ENCODE peak calls at places on chromosomes 1 and 21, in six cellular contexts. Z is iris pigment epithelial cell, R is PC-3, L is T-helper 9 cell, T is K562, J is activated T-cell treated with anti-CD3 and anti-CD28 coated beads for 1 hour. M is an unnamed sample.

GRCh38 chr1:201385299-201385891 is 7.9 kb upstream of the TNNT2 start:
- DNase-seq in Z (peak), R (peak), L (peak), T (peak), J (peak), M (peak)

GRCh38 chr1:8523641-8524206 is 205.8 kb downstream of the SLC45A1 start:
- DNase-seq in Z (no peak), R (no peak), L (no peak), T (no peak), J (no peak), M (no peak)

GRCh38 chr21:42349420-42350075 is 1.2 kb downstream of the TFF2 start:
- DNase-seq in Z (no peak), R (no peak), L (no peak), T (no peak), J (no peak), M (no peak)

GRCh38 chr1:204449631-204450280 is 38.1 kb upstream of the PPP1R15B start:
- DNase-seq in Z (no peak), R (no peak), L (no peak), T (no peak), J (no peak), M (no peak)

GRCh38 chr1:222979561-222979960 is 163.5 kb downstream of the TLR5 start:
- DNase-seq in Z (no peak), R (no peak), L (no peak), T (no peak), J (no peak), M (no peak)

GRCh38 chr1:83769072-83769471 is 229.9 kb downstream of the TTLL7 start:
- DNase-seq in Z (no peak), R (no peak), L (no peak), T (no peak), J (no peak), M (no peak)

GRCh38 chr21:41759926-41760325 is 6.9 kb downstream of the RIPK4 start:
- DNase-seq in Z (no peak), R (peak), L (no peak), T (no peak), J (no peak), M (no peak)

GRCh38 chr1:118785246-118785645 is 202.9 kb downstream of the TBX15 start:
- DNase-seq in Z (peak), R (peak), L (no peak), T (no peak), J (no peak), M (no peak)

GRCh38 chr1:188669715-188670114 is 1807.9 kb downstream of the BRINP3 start:
- DNase-seq in Z (peak), R (peak), L (no peak), T (no peak), J (no peak), M (no peak)

GRCh38 chr1:56382890-56383289 is 196.5 kb downstream of the PLPP3 start:
- DNase-seq in Z (no peak), R (no peak), L (no peak), T (no peak), J (no peak), M (no peak)

M was measured in activated T-helper 2 cell treated with anti-CD3 and anti-CD28 coated beads, Interferon-gamma antibody, Interleukin-2, Interleukin-4, amounts not matched to agents 10 μg/mL and 5 μg/mL and 100 μg/mL, durations not matched to agents 14 hours and 24 hours and 36 hours.